ENCODE peak calls at places on chromosome 21, in nine cellular contexts. V is psoas muscle, F is kidney, B is endodermal cell, Y is ovary, W is heart left ventricle, X is PC-3, M is WERI-Rb-1, L is K562. R is an unnamed sample.
A peak's percentile ranks its signal among the peaks of the same experiment; 100 is the strongest.

GRCh38 chr21:29078884-29079765 is 5.7 kb upstream of the CCT8 start:
- DNase-seq in L (no peak), W (no peak), Y (no peak), B (no peak), F (no peak), V (no peak), X (peak; percentile 32), M (no peak), R (no peak)

GRCh38 chr21:43611598-43612369 is 47.5 kb downstream of the HSF2BP start:
- DNase-seq in B (peak; percentile 88), V (peak; percentile 71), Y (peak; percentile 84), X (peak; percentile 77), F (peak; percentile 83), W (peak; percentile 69), L (peak; percentile 76), M (peak; percentile 74), R (peak; percentile 64)

GRCh38 chr21:29233611-29234540 is 64.8 kb upstream of the BACH1 start:
- DNase-seq in F (no peak), W (no peak), Y (no peak), L (no peak), B (no peak), M (peak; percentile 92), V (no peak), X (no peak), R (no peak)

GRCh38 chr21:28704746-28705145 is 287.9 kb downstream of the LTN1 start:
- DNase-seq in V (no peak), L (no peak), X (no peak), M (no peak), B (no peak), W (peak; percentile 74), Y (no peak), F (no peak), R (peak; percentile 23)

GRCh38 chr21:29643289-29643688 is 296.5 kb downstream of the GRIK1 start:
- DNase-seq in Y (no peak), V (no peak), X (no peak), F (no peak), W (no peak), B (no peak), L (no peak), M (no peak), R (no peak)

GRCh38 chr21:32520885-32521735 is 64.2 kb downstream of the TCP10L start:
- DNase-seq in V (peak; percentile 88), F (peak; percentile 95), W (peak; percentile 94), B (no peak), X (peak; percentile 55), Y (peak; percentile 91), M (no peak), L (no peak), R (peak; percentile 91)

GRCh38 chr21:31444061-31444460 is 100.0 kb upstream of the TIAM1 start:
- DNase-seq in W (peak; percentile 31), F (no peak), Y (no peak), L (no peak), V (peak; percentile 25), B (no peak), X (no peak), M (no peak), R (no peak)

GRCh38 chr21:25283720-25284119 is 323.6 kb downstream of the MRPL39 start:
- DNase-seq in V (no peak), F (no peak), X (peak; percentile 62), M (no peak), Y (no peak), W (no peak), B (peak; percentile 49), L (no peak), R (no peak)

GRCh38 chr21:25963186-25963585 is 207.4 kb downstream of the APP start:
- DNase-seq in V (no peak), X (peak; percentile 85), F (no peak), L (no peak), Y (no peak), B (no peak), W (no peak), M (no peak), R (no peak)

GRCh38 chr21:17454315-17455027 is 58.4 kb upstream of the CXADR start:
- DNase-seq in Y (peak; percentile 76), B (peak; percentile 97), X (peak; percentile 66), L (peak; percentile 52), V (peak; percentile 40), M (peak; percentile 85), F (no peak), W (no peak), R (peak; percentile 81)

GRCh38 chr21:43333301-43334062 is 93.4 kb downstream of the SIK1 start:
- DNase-seq in X (peak; percentile 95), B (peak; percentile 80), L (no peak), M (no peak), F (peak; percentile 88), W (peak; percentile 47), Y (peak; percentile 74), V (peak; percentile 69), R (peak; percentile 34)

GRCh38 chr21:36211660-36212512 is 55.3 kb downstream of the DOP1B start:
- DNase-seq in F (peak; percentile 5), B (no peak), M (no peak), W (no peak), Y (no peak), X (peak; percentile 91), V (no peak), L (no peak), R (no peak)

GRCh38 chr21:32392880-32393676 is at the start of gene URB1:
- DNase-seq in Y (peak; percentile 98), B (peak; percentile 97), V (peak; percentile 93), F (peak; percentile 98), M (peak; percentile 95), W (peak; percentile 95), L (peak; percentile 98), X (peak; percentile 88), R (peak; percentile 91)

GRCh38 chr21:32457962-32458361 is 45.5 kb downstream of the EVA1C start:
- DNase-seq in F (no peak), V (no peak), Y (no peak), X (no peak), W (no peak), M (no peak), L (no peak), B (no peak), R (no peak)

GRCh38 chr21:17250651-17251294 is 262.1 kb upstream of the CXADR start:
- DNase-seq in Y (no peak), X (peak; percentile 3), M (no peak), V (no peak), W (no peak), B (no peak), F (no peak), L (no peak), R (no peak)

GRCh38 chr21:17512245-17513213 is at the start of gene CXADR:
- DNase-seq in M (peak; percentile 92), F (peak; percentile 95), X (peak; percentile 81), W (peak; percentile 85), B (peak; percentile 97), V (peak; percentile 42), Y (peak; percentile 68), L (peak; percentile 68), R (peak; percentile 44)

GRCh38 chr21:14675774-14676530 is 129.8 kb upstream of the SAMSN1 start:
- DNase-seq in M (no peak), L (no peak), W (no peak), V (no peak), X (no peak), Y (no peak), B (no peak), F (no peak), R (no peak)

GRCh38 chr21:43902441-43902840 is 37.4 kb downstream of the AGPAT3 start:
- DNase-seq in B (no peak), Y (peak; percentile 30), V (no peak), M (no peak), L (no peak), W (no peak), F (no peak), X (peak; percentile 17), R (no peak)

GRCh38 chr21:43775190-43775589 is 918 bp downstream of the CSTB start:
- DNase-seq in B (no peak), W (no peak), X (no peak), V (no peak), Y (no peak), L (no peak), F (no peak), M (no peak), R (no peak)

GRCh38 chr21:43868461-43868860 is 3.4 kb downstream of the AGPAT3 start:
- DNase-seq in X (peak; percentile 60), M (no peak), Y (no peak), L (no peak), V (no peak), W (no peak), F (no peak), B (no peak), R (no peak)

GRCh38 chr21:35578350-35578782 is 482.0 kb downstream of the SETD4 start:
- DNase-seq in V (no peak), B (no peak), F (no peak), W (no peak), X (no peak), M (no peak), L (no peak), Y (no peak), R (no peak)

DNA sequence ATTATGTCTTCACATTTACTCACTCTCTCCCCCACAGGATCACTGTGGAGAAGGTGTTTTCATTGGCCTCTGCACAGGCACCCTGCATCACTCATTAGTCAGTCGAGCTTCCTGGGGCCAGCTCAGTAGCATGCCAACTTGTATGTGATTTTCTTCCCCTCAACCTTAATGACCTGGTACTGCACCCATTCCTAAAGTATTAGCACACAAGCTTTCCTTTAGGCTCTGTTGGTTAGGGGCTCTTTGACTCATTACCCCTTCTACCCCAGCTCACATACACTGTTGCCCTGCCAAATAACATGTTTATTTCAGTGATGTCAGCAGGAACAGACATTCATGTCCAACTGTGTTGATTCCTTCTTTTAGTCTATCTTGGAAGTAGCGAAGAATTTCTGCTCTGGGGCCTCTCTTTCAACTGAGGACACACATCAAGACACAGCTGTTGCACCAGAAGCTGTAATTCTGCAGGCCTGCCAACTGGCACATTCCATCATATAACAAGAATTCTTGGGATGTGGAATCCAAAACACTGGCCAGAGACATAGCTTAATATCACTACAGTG is 603.5 kb upstream of the ADAMTS5 start:
- DNase-seq in V (peak; percentile 69), B (no peak), M (no peak), L (no peak), F (peak; percentile 71), W (peak; percentile 82), Y (peak; percentile 59), X (peak; percentile 67), R (peak; percentile 42)
- H3K27ac ChIP-seq in V (peak overlapping the region; percentile 47), B (no peak overlapping the region), M (no peak overlapping the region), L (no peak overlapping the region), F (peak overlapping the region; percentile 36), W (peak overlapping the region; percentile 33), Y (no peak overlapping the region), X (peak overlapping the region; percentile 57), R (no peak overlapping the region)

GRCh38 chr21:44931501-44932365 is 8.1 kb upstream of the SLX9 start:
- DNase-seq in L (no peak), V (peak; percentile 17), Y (no peak), F (peak; percentile 81), W (no peak), B (peak; percentile 69), M (no peak), X (peak; percentile 49), R (no peak)
- H3K27ac ChIP-seq in L (no peak overlapping the region), V (no peak overlapping the region), Y (no peak overlapping the region), F (no peak overlapping the region), W (no peak overlapping the region), B (no peak overlapping the region), M (no peak overlapping the region), X (peak overlapping the region; percentile 74), R (no peak overlapping the region)

GRCh38 chr21:33578214-33578613 is 10.3 kb downstream of the DONSON start:
- DNase-seq in B (no peak), X (no peak), L (no peak), V (no peak), Y (no peak), W (no peak), F (no peak), M (no peak), R (no peak)
- H3K27ac ChIP-seq in B (no peak overlapping the region), X (no peak overlapping the region), L (no peak overlapping the region), V (no peak overlapping the region), Y (no peak overlapping the region), W (no peak overlapping the region), F (no peak overlapping the region), M (no peak overlapping the region), R (peak overlapping the region; percentile 13)

GRCh38 chr21:41845310-41846032 is 33.7 kb downstream of the PRDM15 start:
- DNase-seq in W (no peak), B (no peak), L (peak; percentile 59), F (no peak), Y (no peak), M (no peak), V (no peak), X (no peak), R (no peak)
- H3K27ac ChIP-seq in W (no peak overlapping the region), B (no peak overlapping the region), L (peak overlapping the region; percentile 66), F (no peak overlapping the region), Y (no peak overlapping the region), M (peak overlapping the region; percentile 17), V (no peak overlapping the region), X (no peak overlapping the region), R (no peak overlapping the region)